ENCODE peak calls at places on chromosomes 13 and 19, in four cellular contexts. One of them, this sample, is unnamed.

GRCh38 chr19:7540761-7541480 is 5.4 kb downstream of the PNPLA6 start:
- DNase-seq in neural progenitor cell: peak; percentile 42
- DNase-seq in left ventricle myocardium inferior: no peak
- DNase-seq in PC-3: peak; percentile 45
- DNase-seq in this sample: peak; percentile 66

GRCh38 chr19:29517946-29518345 is 7.8 kb upstream of the VSTM2B start:
- DNase-seq in neural progenitor cell: no peak
- DNase-seq in left ventricle myocardium inferior: no peak
- DNase-seq in PC-3: no peak
- DNase-seq in this sample: no peak

GRCh38 chr19:30684613-30685012 is 312.4 kb downstream of the ZNF536 start:
- DNase-seq in neural progenitor cell: no peak
- DNase-seq in left ventricle myocardium inferior: no peak
- DNase-seq in PC-3: no peak
- DNase-seq in this sample: no peak

GRCh38 chr19:21947775-21948174 is 63.0 kb downstream of the ZNF208 start:
- DNase-seq in neural progenitor cell: no peak
- DNase-seq in left ventricle myocardium inferior: no peak
- DNase-seq in PC-3: no peak
- DNase-seq in this sample: no peak

GRCh38 chr13:51488212-51488611 is 35.4 kb upstream of the INTS6 start:
- DNase-seq in neural progenitor cell: no peak
- DNase-seq in left ventricle myocardium inferior: no peak
- DNase-seq in PC-3: no peak
- DNase-seq in this sample: no peak

GRCh38 chr19:45782820-45783785 is 813 bp upstream of the DMPK start:
- DNase-seq in neural progenitor cell: no peak
- DNase-seq in left ventricle myocardium inferior: peak; percentile 85
- DNase-seq in PC-3: peak; percentile 60
- DNase-seq in this sample: peak; percentile 90

GRCh38 chr13:101520672-101521071 is 68.2 kb downstream of the ITGBL1 start:
- DNase-seq in neural progenitor cell: peak; percentile 2
- DNase-seq in left ventricle myocardium inferior: no peak
- DNase-seq in PC-3: peak; percentile 68
- DNase-seq in this sample: no peak

GRCh38 chr13:107360010-107360409 is 792.1 kb upstream of the ARGLU1 start:
- DNase-seq in neural progenitor cell: no peak
- DNase-seq in left ventricle myocardium inferior: no peak
- DNase-seq in PC-3: peak; percentile 17
- DNase-seq in this sample: no peak

GRCh38 chr19:51712461-51713081 is 11.2 kb downstream of the HAS1 start:
- DNase-seq in neural progenitor cell: peak; percentile 73
- DNase-seq in left ventricle myocardium inferior: no peak
- DNase-seq in PC-3: peak; percentile 85
- DNase-seq in this sample: no peak

GRCh38 chr19:48991823-48992570 is 1.1 kb downstream of the GYS1 start:
- DNase-seq in neural progenitor cell: peak; percentile 69
- DNase-seq in left ventricle myocardium inferior: peak; percentile 63
- DNase-seq in PC-3: peak; percentile 66
- DNase-seq in this sample: peak; percentile 82

GRCh38 chr19:46383846-46384245 is 29.5 kb downstream of the CCDC8 start:
- DNase-seq in neural progenitor cell: no peak
- DNase-seq in left ventricle myocardium inferior: no peak
- DNase-seq in PC-3: no peak
- DNase-seq in this sample: peak; percentile 65

GRCh38 chr19:55156202-55157063 is 1.1 kb downstream of the TNNI3 start:
- DNase-seq in neural progenitor cell: peak; percentile 97
- DNase-seq in left ventricle myocardium inferior: peak; percentile 63
- DNase-seq in PC-3: peak; percentile 78
- DNase-seq in this sample: peak; percentile 78

GRCh38 chr19:4502282-4503223 is 15.7 kb downstream of the PLIN4 start:
- DNase-seq in neural progenitor cell: no peak
- DNase-seq in left ventricle myocardium inferior: no peak
- DNase-seq in PC-3: no peak
- DNase-seq in this sample: no peak

GRCh38 chr13:108365255-108365654 is 95.7 kb downstream of the TNFSF13B start:
- DNase-seq in neural progenitor cell: no peak
- DNase-seq in left ventricle myocardium inferior: no peak
- DNase-seq in PC-3: no peak
- DNase-seq in this sample: no peak

GRCh38 chr13:25977216-25977615 is 74.6 kb downstream of the SHISA2 start:
- DNase-seq in neural progenitor cell: peak; percentile 82
- DNase-seq in left ventricle myocardium inferior: no peak
- DNase-seq in PC-3: no peak
- DNase-seq in this sample: no peak

GRCh38 chr13:99307648-99308339 is 595 bp upstream of the GPR183 start:
- DNase-seq in neural progenitor cell: no peak
- DNase-seq in left ventricle myocardium inferior: no peak
- DNase-seq in PC-3: peak; percentile 53
- DNase-seq in this sample: no peak

GRCh38 chr19:29480507-29480906 is 45.3 kb upstream of the VSTM2B start:
- DNase-seq in neural progenitor cell: no peak
- DNase-seq in left ventricle myocardium inferior: no peak
- DNase-seq in PC-3: no peak
- DNase-seq in this sample: no peak

GRCh38 chr19:39479916-39480315 is 722 bp upstream of the TIMM50 start:
- DNase-seq in neural progenitor cell: no peak
- DNase-seq in left ventricle myocardium inferior: no peak
- DNase-seq in PC-3: no peak
- DNase-seq in this sample: no peak

GRCh38 chr13:109803822-109804221 is 17.4 kb upstream of the IRS2 start:
- DNase-seq in neural progenitor cell: no peak
- DNase-seq in left ventricle myocardium inferior: no peak
- DNase-seq in PC-3: peak; percentile 79
- DNase-seq in this sample: no peak

GRCh38 chr13:39129253-39129652 is 91.0 kb downstream of the NHLRC3 start:
- DNase-seq in neural progenitor cell: peak; percentile 8
- DNase-seq in left ventricle myocardium inferior: no peak
- DNase-seq in PC-3: no peak
- DNase-seq in this sample: no peak

GRCh38 chr13:19959831-19960672 is 1.5 kb downstream of the ZMYM2 start:
- DNase-seq in neural progenitor cell: peak; percentile 94
- DNase-seq in left ventricle myocardium inferior: peak; percentile 76
- DNase-seq in PC-3: peak; percentile 95
- DNase-seq in this sample: peak; percentile 90

GRCh38 chr13:19957320-19958118 is 1.0 kb upstream of the ZMYM2 start:
- DNase-seq in neural progenitor cell: peak; percentile 84
- DNase-seq in left ventricle myocardium inferior: peak; percentile 66
- DNase-seq in PC-3: peak; percentile 75
- DNase-seq in this sample: peak; percentile 79

GRCh38 chr13:19958119-19959111 is at the start of gene ZMYM2:
- DNase-seq in neural progenitor cell: peak; percentile 99
- DNase-seq in left ventricle myocardium inferior: peak; percentile 99
- DNase-seq in PC-3: peak; percentile 98
- DNase-seq in this sample: peak; percentile 100

GRCh38 chr13:19960673-19961015 is 2.1 kb downstream of the ZMYM2 start:
- DNase-seq in neural progenitor cell: no peak
- DNase-seq in left ventricle myocardium inferior: no peak
- DNase-seq in PC-3: no peak
- DNase-seq in this sample: no peak

DNA sequence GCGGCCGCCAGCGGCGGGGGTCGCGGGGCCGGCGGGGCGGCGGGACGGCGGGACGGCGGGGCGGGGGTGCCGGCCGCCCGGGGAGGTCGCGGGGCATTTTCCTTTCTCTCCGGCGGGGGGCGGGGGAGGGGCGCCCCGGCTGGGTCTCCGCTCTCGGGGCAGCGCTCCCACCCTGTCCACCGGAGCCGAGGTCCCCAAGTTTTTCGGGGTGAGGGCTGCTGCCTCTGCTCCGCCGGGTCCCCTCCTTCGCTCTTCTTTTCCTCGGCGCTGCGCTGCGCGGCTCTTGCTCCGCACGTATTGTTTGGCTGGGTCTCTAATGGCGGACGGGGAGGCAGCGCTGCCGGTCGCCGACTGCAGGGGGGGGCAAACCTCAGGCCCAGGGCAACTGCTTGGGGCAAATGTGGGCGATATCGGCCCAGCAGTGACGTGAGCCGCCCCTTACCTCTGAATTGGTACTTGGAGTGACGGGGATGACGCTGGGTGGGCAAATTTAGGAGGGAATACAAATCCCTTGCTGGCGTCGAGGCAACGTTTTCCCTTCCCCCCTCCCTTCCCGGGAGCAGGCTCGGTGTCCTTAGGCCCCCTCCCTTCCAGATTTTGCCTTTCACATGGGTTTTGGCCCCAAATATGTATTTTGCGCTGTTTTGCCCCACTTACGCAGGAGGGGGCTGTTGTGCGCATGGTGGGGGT is 759 bp downstream of the ZMYM2 start:
- DNase-seq in neural progenitor cell: peak; percentile 81
- DNase-seq in left ventricle myocardium inferior: peak; percentile 57
- DNase-seq in PC-3: peak; percentile 27
- DNase-seq in this sample: peak; percentile 88
- H3K4me1 ChIP-seq in neural progenitor cell: peaks cover 20% of the 10 kb centered on the region
- H3K4me1 ChIP-seq in left ventricle myocardium inferior: peaks cover 64% of the 10 kb centered on the region
- H3K4me1 ChIP-seq in PC-3: peaks cover 31% of the 10 kb centered on the region
- H3K4me1 ChIP-seq in this sample: no peaks in the 10 kb centered on the region

GRCh38 chr13:50080856-50081105 is 65.5 kb downstream of the KCNRG start:
- DNase-seq in neural progenitor cell: no peak
- DNase-seq in left ventricle myocardium inferior: no peak
- DNase-seq in PC-3: no peak
- DNase-seq in this sample: no peak
- H3K4me1 ChIP-seq in neural progenitor cell: peaks cover 23% of the 10 kb centered on the region
- H3K4me1 ChIP-seq in left ventricle myocardium inferior: peaks cover 75% of the 10 kb centered on the region
- H3K4me1 ChIP-seq in PC-3: peaks cover 34% of the 10 kb centered on the region
- H3K4me1 ChIP-seq in this sample: no peaks in the 10 kb centered on the region

DNA sequence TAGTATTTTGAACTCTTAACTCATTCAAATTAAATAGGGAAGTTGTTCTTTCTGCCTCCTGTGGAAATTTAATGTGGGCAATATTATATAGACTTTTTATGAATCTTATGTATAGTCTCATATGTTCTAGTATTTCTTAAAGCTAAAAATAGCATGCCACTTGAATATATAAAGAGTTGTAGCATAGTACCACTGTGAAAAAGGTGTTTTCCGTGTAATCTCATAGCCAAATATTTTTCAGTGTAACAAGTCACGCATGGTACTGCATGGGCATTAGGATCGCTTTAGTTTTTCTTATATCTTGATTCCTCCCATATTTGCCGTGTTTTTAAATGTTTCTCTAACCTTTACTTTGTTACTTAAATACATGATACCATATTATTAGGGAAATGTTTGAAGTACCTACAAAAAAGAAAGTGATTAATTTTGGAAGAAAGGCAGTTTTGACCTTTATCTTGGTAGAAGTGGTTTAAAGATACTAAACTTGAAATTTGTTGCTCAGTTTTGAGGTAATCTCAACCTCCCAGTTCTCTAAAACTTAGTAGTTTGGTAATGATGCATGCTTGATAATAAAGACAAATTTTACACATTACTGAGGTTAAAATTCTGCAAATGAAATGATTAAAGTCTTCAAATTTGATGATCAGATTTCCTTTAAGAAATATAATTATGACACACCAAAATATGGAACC is 81.2 kb downstream of the PAN3 start:
- DNase-seq in neural progenitor cell: no peak
- DNase-seq in left ventricle myocardium inferior: no peak
- DNase-seq in PC-3: no peak
- DNase-seq in this sample: no peak
- H3K4me1 ChIP-seq in neural progenitor cell: no peaks in the 10 kb centered on the region
- H3K4me1 ChIP-seq in left ventricle myocardium inferior: no peaks in the 10 kb centered on the region
- H3K4me1 ChIP-seq in PC-3: no peaks in the 10 kb centered on the region
- H3K4me1 ChIP-seq in this sample: peaks cover 1% of the 10 kb centered on the region

DNA sequence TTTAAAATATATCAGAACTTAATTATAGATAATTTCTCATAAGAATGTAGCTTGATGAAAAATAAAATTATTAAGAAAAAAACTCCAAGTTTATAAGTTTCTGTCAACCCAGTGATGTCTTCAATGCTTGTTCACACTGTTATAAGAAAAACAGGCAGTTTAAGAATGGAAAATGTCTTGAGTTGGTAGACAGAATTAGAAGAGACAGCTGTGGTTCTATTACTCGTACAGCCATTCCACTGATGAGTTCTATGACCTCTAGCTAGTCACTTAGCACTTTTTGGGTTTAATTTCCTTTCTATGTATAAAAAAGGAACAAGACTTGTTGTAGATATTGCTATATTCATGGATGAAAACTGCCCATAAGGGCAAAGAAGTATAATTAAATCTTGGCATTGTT is 1013.1 kb upstream of the ATXN8OS start:
- DNase-seq in neural progenitor cell: no peak
- DNase-seq in left ventricle myocardium inferior: no peak
- DNase-seq in PC-3: no peak
- DNase-seq in this sample: no peak
- H3K4me1 ChIP-seq in neural progenitor cell: no peaks in the 10 kb centered on the region
- H3K4me1 ChIP-seq in left ventricle myocardium inferior: no peaks in the 10 kb centered on the region
- H3K4me1 ChIP-seq in PC-3: no peaks in the 10 kb centered on the region
- H3K4me1 ChIP-seq in this sample: no peaks in the 10 kb centered on the region

GRCh38 chr19:13094285-13094595 is 8.4 kb downstream of the LYL1 start:
- DNase-seq in neural progenitor cell: no peak
- DNase-seq in left ventricle myocardium inferior: no peak
- DNase-seq in PC-3: no peak
- DNase-seq in this sample: peak; percentile 78

GRCh38 chr19:13095393-13095784 is 7.3 kb downstream of the LYL1 start:
- DNase-seq in neural progenitor cell: peak; percentile 79
- DNase-seq in left ventricle myocardium inferior: no peak
- DNase-seq in PC-3: no peak
- DNase-seq in this sample: peak; percentile 78

GRCh38 chr19:13093407-13094284 is 9.0 kb downstream of the LYL1 start:
- DNase-seq in neural progenitor cell: peak; percentile 85
- DNase-seq in left ventricle myocardium inferior: peak; percentile 83
- DNase-seq in PC-3: peak; percentile 95
- DNase-seq in this sample: peak; percentile 86

GRCh38 chr19:13095934-13096890 is 6.4 kb downstream of the LYL1 start:
- DNase-seq in neural progenitor cell: peak; percentile 90
- DNase-seq in left ventricle myocardium inferior: no peak
- DNase-seq in PC-3: peak; percentile 46
- DNase-seq in this sample: peak; percentile 51

GRCh38 chr19:13094771-13095392 is 7.8 kb downstream of the LYL1 start:
- DNase-seq in neural progenitor cell: peak; percentile 73
- DNase-seq in left ventricle myocardium inferior: no peak
- DNase-seq in PC-3: peak; percentile 50
- DNase-seq in this sample: peak; percentile 80
- H3K4me1 ChIP-seq in neural progenitor cell: peaks cover 37% of the 10 kb centered on the region
- H3K4me1 ChIP-seq in left ventricle myocardium inferior: peaks cover 94% of the 10 kb centered on the region
- H3K4me1 ChIP-seq in PC-3: peaks cover 11% of the 10 kb centered on the region
- H3K4me1 ChIP-seq in this sample: no peaks in the 10 kb centered on the region